ENCODE peak calls at places on chromosome 18, in four cellular contexts. J is tibial nerve, F is mammary epithelial cell, N is hepatocyte. H is an unnamed sample.

GRCh38 chr18:29862824-29863223 is 1179.7 kb downstream of the DSC3 start:
- DNase-seq in J (no peak), F (no peak), N (no peak), H (no peak)

GRCh38 chr18:6951336-6952090 is 166.1 kb downstream of the LAMA1 start:
- DNase-seq in J (no peak), F (no peak), N (no peak), H (no peak)

GRCh38 chr18:28204154-28204553 is 27.2 kb upstream of the CDH2 start:
- DNase-seq in J (no peak), F (peak; percentile 57), N (no peak), H (no peak)

GRCh38 chr18:75031717-75032317 is 177.1 kb downstream of the PTGR3 start:
- DNase-seq in J (no peak), F (no peak), N (no peak), H (no peak)

GRCh38 chr18:26621161-26622026 is 73.0 kb upstream of the KCTD1 start:
- DNase-seq in J (no peak), F (peak; percentile 49), N (peak; percentile 72), H (no peak)

GRCh38 chr18:27136208-27136535 is 48.9 kb downstream of the CHST9 start:
- DNase-seq in J (no peak), F (peak; percentile 81), N (peak; percentile 32), H (no peak)

GRCh38 chr18:3773303-3773702 is 323.3 kb downstream of the TGIF1 start:
- DNase-seq in J (no peak), F (no peak), N (no peak), H (no peak)

GRCh38 chr18:2444201-2444875 is 127.0 kb downstream of the METTL4 start:
- DNase-seq in J (no peak), F (no peak), N (no peak), H (no peak)

GRCh38 chr18:48325115-48325670 is 84.0 kb downstream of the ZBTB7C start:
- DNase-seq in J (no peak), F (peak; percentile 49), N (no peak), H (no peak)
- H3K4me1 ChIP-seq in J (no peaks in the 10 kb centered on the region), F (peaks cover 70% of the 10 kb centered on the region), N (peaks cover 3% of the 10 kb centered on the region), H (peaks cover 36% of the 10 kb centered on the region)

DNA sequence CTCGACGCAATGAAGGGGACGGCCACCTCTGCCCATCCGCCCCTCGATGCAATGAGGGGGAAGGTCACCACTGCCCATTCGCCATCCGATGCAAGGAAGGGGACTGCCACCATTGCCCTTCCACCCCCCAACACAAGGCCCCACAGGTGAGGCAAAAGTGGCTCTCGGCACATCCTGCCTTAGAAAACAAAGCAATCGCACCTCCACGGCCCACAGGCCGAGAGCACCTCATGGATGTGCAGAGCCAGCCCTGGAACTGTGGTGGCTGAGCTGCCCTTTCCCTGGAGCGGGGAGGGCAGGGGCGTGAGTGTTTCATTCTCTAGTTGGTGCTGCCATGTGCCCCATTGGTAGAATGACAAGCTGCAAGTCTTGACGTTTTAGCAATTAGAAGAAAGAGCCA is 320.6 kb upstream of the SALL3 start:
- DNase-seq in J (no peak), F (no peak), N (no peak), H (no peak)
- H3K9me3 ChIP-seq in J (no peaks in the 10 kb centered on the region), F (peaks cover 39% of the 10 kb centered on the region), N (no peaks in the 10 kb centered on the region), H (no peaks in the 10 kb centered on the region)

DNA sequence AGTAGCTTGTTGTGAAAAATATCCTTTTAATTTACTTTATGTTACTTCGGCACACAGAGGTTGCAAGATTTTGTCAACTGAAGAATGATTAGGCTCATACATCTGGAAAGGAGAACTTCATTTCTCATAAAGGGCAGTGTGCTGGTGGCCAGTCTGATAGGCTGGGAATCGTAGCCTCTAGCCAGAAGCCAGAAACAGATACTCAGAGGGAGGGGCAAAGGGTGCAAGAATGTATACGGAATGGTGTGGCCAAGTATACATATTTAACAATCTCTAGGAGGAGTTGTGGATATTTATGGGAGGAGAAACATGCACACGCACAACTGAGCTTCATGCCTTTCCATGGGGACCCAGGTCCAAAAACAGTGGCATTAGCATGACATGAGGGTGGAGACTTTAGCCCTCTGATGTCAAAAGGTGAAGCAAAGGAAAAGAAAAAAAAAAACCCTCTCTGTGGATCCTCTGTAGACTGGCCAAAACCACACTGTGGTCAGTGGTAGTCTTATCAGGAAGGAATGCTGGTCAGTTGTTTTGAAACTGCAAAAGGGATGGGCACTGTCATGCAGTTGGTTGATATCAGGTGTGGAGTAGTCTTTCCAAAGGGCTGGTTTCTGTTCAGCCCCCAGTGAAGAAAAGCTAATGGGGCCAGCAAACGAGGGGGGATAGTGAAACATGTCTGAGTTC is 34.9 kb upstream of the APCDD1 start:
- DNase-seq in J (no peak), F (peak; percentile 86), N (no peak), H (no peak)
- H3K4me1 ChIP-seq in J (peaks cover 6% of the 10 kb centered on the region), F (peaks cover 61% of the 10 kb centered on the region), N (no peaks in the 10 kb centered on the region), H (peaks cover 12% of the 10 kb centered on the region)

GRCh38 chr18:8413189-8413588 is 196.0 kb upstream of the RAB12 start:
- DNase-seq in J (no peak), F (no peak), N (no peak), H (no peak)
- H3K9me3 ChIP-seq in J (no peaks in the 10 kb centered on the region), F (no peaks in the 10 kb centered on the region), N (peaks cover 6% of the 10 kb centered on the region), H (peaks cover 23% of the 10 kb centered on the region)

DNA sequence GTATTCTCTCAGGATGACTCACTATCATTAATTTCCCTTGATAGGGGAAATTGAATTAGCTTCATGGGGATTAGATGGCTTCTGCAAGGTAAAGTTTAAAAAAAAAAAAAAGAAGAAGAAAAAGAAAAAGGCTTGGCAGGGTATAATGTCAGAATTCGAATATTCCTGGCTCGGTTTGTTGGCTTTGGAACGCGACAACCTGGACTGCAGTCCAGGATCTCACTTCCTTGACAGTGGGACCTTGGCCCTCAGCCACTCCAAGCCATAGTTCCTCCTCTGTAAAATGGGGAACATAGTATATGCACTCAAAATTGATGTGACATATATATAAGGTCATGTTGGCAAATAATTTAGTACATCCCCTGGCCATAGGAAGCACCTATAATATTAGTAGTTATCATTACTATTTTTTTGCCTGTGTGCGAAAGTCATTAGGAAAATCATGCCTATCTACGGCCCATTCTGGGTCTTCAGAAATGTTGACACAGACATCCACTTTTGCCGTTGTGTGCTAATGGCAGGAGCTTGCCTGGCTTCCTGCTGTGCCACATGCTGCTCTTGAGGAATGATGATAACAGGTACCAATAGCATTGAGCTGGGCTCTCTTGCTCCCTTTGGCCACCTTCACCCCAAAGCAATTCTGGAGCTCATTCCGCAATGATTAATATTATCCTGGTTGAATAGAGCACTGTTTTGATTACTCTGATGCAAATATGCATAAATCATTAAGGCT is 97.9 kb downstream of the MTCL1 start:
- DNase-seq in J (no peak), F (no peak), N (no peak), H (no peak)
- H3K4me1 ChIP-seq in J (no peaks in the 10 kb centered on the region), F (peaks cover 25% of the 10 kb centered on the region), N (peaks cover 27% of the 10 kb centered on the region), H (peaks cover 5% of the 10 kb centered on the region)

GRCh38 chr18:50898908-50899307 is 20.0 kb downstream of the ME2 start:
- DNase-seq in J (no peak), F (no peak), N (no peak), H (no peak)

GRCh38 chr18:50895350-50896045 is 16.6 kb downstream of the ME2 start:
- DNase-seq in J (no peak), F (no peak), N (no peak), H (no peak)

DNA sequence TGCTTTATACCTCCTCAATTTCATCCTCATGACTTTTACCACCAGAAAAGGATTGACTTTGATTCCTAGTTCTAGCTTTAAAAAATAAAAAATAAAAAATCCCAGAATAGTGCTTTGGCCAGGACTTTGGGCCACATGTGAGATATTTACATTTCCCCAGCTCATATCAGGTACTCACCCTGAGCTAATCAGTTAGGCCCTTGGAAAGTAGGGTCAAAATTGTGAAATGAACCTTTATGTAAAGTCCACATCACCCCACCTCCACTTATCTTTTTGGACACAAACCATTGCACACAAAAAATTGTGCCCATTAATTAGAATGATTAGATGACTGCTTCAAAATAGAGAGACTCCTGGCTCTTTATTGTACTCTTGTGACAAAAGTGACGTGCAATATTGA is 17.2 kb downstream of the ME2 start:
- DNase-seq in J (no peak), F (no peak), N (no peak), H (no peak)
- H3K9me3 ChIP-seq in J (no peaks in the 10 kb centered on the region), F (no peaks in the 10 kb centered on the region), N (no peaks in the 10 kb centered on the region), H (no peaks in the 10 kb centered on the region)

GRCh38 chr18:44996261-44996660 is 315.6 kb downstream of the SETBP1 start:
- DNase-seq in J (no peak), F (no peak), N (no peak), H (no peak)
- H3K4me1 ChIP-seq in J (no peaks in the 10 kb centered on the region), F (no peaks in the 10 kb centered on the region), N (no peaks in the 10 kb centered on the region), H (no peaks in the 10 kb centered on the region)

DNA sequence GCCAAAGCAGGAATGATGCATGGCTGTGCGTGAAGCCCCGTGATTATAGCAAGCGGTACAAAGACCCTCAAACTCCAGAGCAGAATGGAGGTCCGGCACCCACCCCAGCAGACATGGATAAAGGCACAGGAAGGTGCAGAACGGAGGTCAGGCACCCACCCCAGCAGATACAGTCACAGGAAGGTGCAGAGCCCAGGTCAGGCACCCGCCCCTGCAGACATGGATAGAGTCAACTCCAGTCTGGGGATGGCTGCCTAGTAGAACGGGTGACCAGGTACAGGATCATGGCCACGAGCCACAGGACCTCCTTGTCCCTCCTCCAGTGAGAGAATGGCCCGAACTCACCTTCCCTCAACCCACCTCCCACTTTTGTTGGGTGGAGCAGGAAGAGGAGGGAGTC is 318.3 kb upstream of the SALL3 start:
- DNase-seq in J (no peak), F (no peak), N (no peak), H (no peak)
- H3K9me3 ChIP-seq in J (no peaks in the 10 kb centered on the region), F (peaks cover 34% of the 10 kb centered on the region), N (no peaks in the 10 kb centered on the region), H (no peaks in the 10 kb centered on the region)